ENCODE peak calls at places on chromosomes 3 and 15, in four cellular contexts. U is G401, P is NCI-H1436, V is iris pigment epithelial cell. O is an unnamed sample.

GRCh38 chr3:73422556-73422955 is 202.2 kb downstream of the PDZRN3 start:
- DNase-seq in V (no peak), P (no peak), U (no peak), O (no peak)

GRCh38 chr3:54262541-54262940 is 140.2 kb downstream of the CACNA2D3 start:
- DNase-seq in U (no peak), V (no peak), P (no peak), O (no peak)

GRCh38 chr15:62079594-62079993 is 12.8 kb downstream of the C2CD4A start:
- DNase-seq in V (no peak), U (no peak), P (no peak), O (no peak)

GRCh38 chr3:193788189-193788946 is 195.4 kb downstream of the OPA1 start:
- DNase-seq in U (peak; percentile 29), V (peak; percentile 64), P (peak; percentile 61), O (peak; percentile 83)

GRCh38 chr3:160399347-160400047 is at the start of gene SMC4:
- DNase-seq in U (peak; percentile 88), V (peak; percentile 90), P (peak; percentile 98), O (peak; percentile 72)

GRCh38 chr3:10929978-10930620 is 62.4 kb upstream of the SLC6A1 start:
- DNase-seq in V (no peak), U (no peak), P (no peak), O (no peak)

GRCh38 chr3:184379375-184380209 is at the start of gene CHRD:
- DNase-seq in V (no peak), U (no peak), P (no peak), O (no peak)

GRCh38 chr15:22786868-22787698 is 639 bp downstream of the NIPA1 start:
- DNase-seq in P (no peak), U (peak; percentile 45), V (peak; percentile 49), O (no peak)

GRCh38 chr15:74933573-74933972 is 4.3 kb downstream of the COX5A start:
- DNase-seq in U (no peak), V (no peak), P (no peak), O (no peak)

GRCh38 chr15:44081223-44082013 is 113.7 kb downstream of the FRMD5 start:
- DNase-seq in P (no peak), U (peak; percentile 39), V (peak; percentile 80), O (no peak)

GRCh38 chr3:155805204-155805801 is 775 bp downstream of the C3orf33 start:
- DNase-seq in U (no peak), V (peak; percentile 18), P (peak; percentile 39), O (no peak)